ENCODE peak calls at places on chromosomes 4 and X, in nine cellular contexts. B is CD8-positive, alpha-beta T cell; W is right cardiac atrium; P is transverse colon; Y is right lobe of liver; H is right atrium auricular region; S is A673; F is K562; U is mammary epithelial cell. Z is an unnamed sample.

GRCh38 chrX:132216806-132217202 is 2.4 kb downstream of the RAP2C start:
- DNase-seq in B (no peak), W (no peak), P (no peak), Y (no peak), H (no peak), S (peak; percentile 32), F (no peak), U (peak; percentile 45), Z (no peak)

GRCh38 chr4:72314869-72315268 is 254.2 kb downstream of the ADAMTS3 start:
- DNase-seq in B (no peak), W (no peak), P (no peak), Y (no peak), H (no peak), S (peak; percentile 35), F (no peak), U (peak; percentile 66), Z (no peak)

GRCh38 chr4:181504846-181505374 is 738.3 kb upstream of the TENM3 start:
- DNase-seq in B (no peak), W (no peak), P (no peak), Y (no peak), H (no peak), S (no peak), F (no peak), U (no peak), Z (no peak)

GRCh38 chrX:3728454-3728853 is 15.0 kb upstream of the PRKX start:
- DNase-seq in B (no peak), W (no peak), P (no peak), Y (no peak), H (no peak), S (no peak), F (no peak), U (no peak), Z (no peak)

GRCh38 chrX:126170715-126171114 is 4.6 kb upstream of the DCAF12L2 start:
- DNase-seq in B (no peak), W (no peak), P (no peak), Y (no peak), H (no peak), S (no peak), F (no peak), U (no peak), Z (no peak)

GRCh38 chr4:176009254-176009653 is 56.4 kb upstream of the WDR17 start:
- DNase-seq in B (no peak), W (no peak), P (no peak), Y (no peak), H (no peak), S (no peak), F (no peak), U (no peak), Z (no peak)

GRCh38 chr4:19346636-19347035 is 905.1 kb upstream of the SLIT2 start:
- DNase-seq in B (no peak), W (no peak), P (no peak), Y (no peak), H (no peak), S (no peak), F (no peak), U (no peak), Z (no peak)

GRCh38 chrX:153064061-153064460 is 7.8 kb downstream of the PNMA3 start:
- DNase-seq in B (no peak), W (no peak), P (no peak), Y (no peak), H (no peak), S (no peak), F (peak; percentile 17), U (no peak), Z (no peak)

GRCh38 chr4:156294577-156294976 is 340.9 kb upstream of the CTSO start:
- DNase-seq in B (no peak), W (no peak), P (no peak), Y (no peak), H (no peak), S (peak; percentile 93), F (no peak), U (peak; percentile 69), Z (no peak)

GRCh38 chr4:13160906-13161305 is 323.2 kb downstream of the RAB28 start:
- DNase-seq in B (no peak), W (no peak), P (no peak), Y (no peak), H (no peak), S (no peak), F (no peak), U (peak; percentile 9), Z (no peak)

GRCh38 chrX:19810370-19810769 is 77.0 kb downstream of the SH3KBP1 start:
- DNase-seq in B (peak; percentile 37), W (no peak), P (no peak), Y (no peak), H (no peak), S (no peak), F (no peak), U (no peak), Z (no peak)

GRCh38 chrX:17738737-17739535 is 1.6 kb downstream of the SCML1 start:
- DNase-seq in B (no peak), W (no peak), P (no peak), Y (no peak), H (no peak), S (no peak), F (no peak), U (no peak), Z (no peak)

GRCh38 chrX:39725928-39726619 is 371.7 kb downstream of the BCOR start:
- DNase-seq in B (no peak), W (peak; percentile 19), P (no peak), Y (no peak), H (no peak), S (peak; percentile 79), F (no peak), U (peak; percentile 64), Z (no peak)

GRCh38 chrX:110241816-110242215 is 76.1 kb downstream of the AMMECR1 start:
- DNase-seq in B (no peak), W (peak; percentile 16), P (peak; percentile 11), Y (peak; percentile 42), H (no peak), S (no peak), F (no peak), U (no peak), Z (no peak)

GRCh38 chr4:106136777-106137331 is 179.2 kb downstream of the TBCK start:
- DNase-seq in B (no peak), W (no peak), P (no peak), Y (no peak), H (no peak), S (no peak), F (no peak), U (no peak), Z (no peak)

GRCh38 chrX:39174761-39175417 is 373.6 kb downstream of the MID1IP1 start:
- DNase-seq in B (no peak), W (no peak), P (peak; percentile 46), Y (peak; percentile 45), H (no peak), S (no peak), F (no peak), U (no peak), Z (peak; percentile 46)

GRCh38 chrX:103513067-103513466 is 6.2 kb downstream of the RAB40A start:
- DNase-seq in B (no peak), W (no peak), P (no peak), Y (no peak), H (no peak), S (no peak), F (no peak), U (no peak), Z (no peak)
- H3K4me3 ChIP-seq in B (no peak overlapping the region), W (no peak overlapping the region), P (no peak overlapping the region), Y (no peak overlapping the region), H (no peak overlapping the region), S (no peak overlapping the region), F (no peak overlapping the region), U (no peak overlapping the region), Z (no peak overlapping the region)

GRCh38 chrX:66014560-66014959 is 25.3 kb downstream of the VSIG4 start:
- DNase-seq in B (no peak), W (no peak), P (no peak), Y (no peak), H (no peak), S (no peak), F (no peak), U (no peak), Z (no peak)
- H3K4me1 ChIP-seq in B (peaks cover 62% of the 10 kb centered on the region), W (no peaks in the 10 kb centered on the region), P (no peaks in the 10 kb centered on the region), Y (no peaks in the 10 kb centered on the region), H (no peaks in the 10 kb centered on the region), S (no peaks in the 10 kb centered on the region), F (peaks cover 13% of the 10 kb centered on the region), U (peaks cover 5% of the 10 kb centered on the region), Z (peaks cover 30% of the 10 kb centered on the region)

GRCh38 chr4:40525811-40526598 is 103.7 kb downstream of the RBM47 start:
- DNase-seq in B (no peak), W (peak; percentile 42), P (no peak), Y (peak; percentile 62), H (peak; percentile 76), S (peak; percentile 15), F (peak; percentile 63), U (peak; percentile 54), Z (no peak)
- H3K4me3 ChIP-seq in B (no peak overlapping the region), W (no peak overlapping the region), P (no peak overlapping the region), Y (no peak overlapping the region), H (no peak overlapping the region), S (no peak overlapping the region), F (no peak overlapping the region), U (no peak overlapping the region), Z (no peak overlapping the region)

GRCh38 chr4:55884851-55885219 is 31.4 kb downstream of the EXOC1 start:
- DNase-seq in B (no peak), W (no peak), P (no peak), Y (no peak), H (no peak), S (no peak), F (peak; percentile 7), U (no peak), Z (no peak)

GRCh38 chr4:55879224-55879623 is 25.8 kb downstream of the EXOC1 start:
- DNase-seq in B (no peak), W (no peak), P (no peak), Y (no peak), H (no peak), S (no peak), F (no peak), U (no peak), Z (no peak)

GRCh38 chr4:55880652-55881280 is 27.3 kb downstream of the EXOC1 start:
- DNase-seq in B (no peak), W (no peak), P (no peak), Y (no peak), H (no peak), S (no peak), F (no peak), U (no peak), Z (no peak)

GRCh38 chr4:55887594-55887993 is 34.1 kb downstream of the EXOC1 start:
- DNase-seq in B (no peak), W (no peak), P (no peak), Y (no peak), H (no peak), S (no peak), F (peak; percentile 8), U (no peak), Z (no peak)

DNA sequence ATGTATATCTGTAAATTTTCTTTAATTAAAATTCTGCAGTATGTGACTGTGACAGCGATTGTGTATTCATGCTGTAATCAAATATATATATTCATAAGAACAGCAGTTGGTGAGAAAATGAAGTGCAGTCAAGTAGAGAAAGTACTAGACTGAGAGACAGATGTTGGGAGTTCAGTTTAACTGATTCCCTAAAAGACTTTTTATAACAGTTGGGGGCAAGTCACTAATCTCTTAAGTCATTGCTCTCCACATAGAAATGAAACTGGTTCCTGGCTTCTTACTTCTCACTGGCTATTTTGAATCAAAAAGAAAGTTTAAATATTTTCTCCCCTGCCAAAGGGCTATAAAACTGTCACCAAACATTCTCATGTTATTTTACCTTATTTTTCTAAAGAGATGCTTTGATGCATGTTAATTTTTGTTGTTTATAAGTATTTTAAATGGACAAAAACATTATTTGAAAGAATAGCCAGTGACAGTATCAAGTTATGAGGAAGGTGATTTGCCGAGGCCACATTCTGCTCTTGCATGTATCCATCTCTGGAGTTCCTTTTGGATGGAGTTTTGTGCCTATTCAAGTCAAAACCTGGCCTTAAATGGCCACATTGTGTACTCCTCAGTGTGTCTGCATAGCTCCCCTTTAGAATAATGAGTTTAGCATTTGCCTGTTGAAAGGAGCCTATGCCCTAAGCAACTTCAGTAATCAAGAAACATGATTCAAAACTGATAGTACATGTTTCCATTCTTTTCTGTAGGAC is 30.8 kb downstream of the EXOC1 start:
- DNase-seq in B (no peak), W (no peak), P (no peak), Y (no peak), H (no peak), S (no peak), F (no peak), U (no peak), Z (no peak)
- H3K4me1 ChIP-seq in B (no peaks in the 10 kb centered on the region), W (no peaks in the 10 kb centered on the region), P (no peaks in the 10 kb centered on the region), Y (no peaks in the 10 kb centered on the region), H (no peaks in the 10 kb centered on the region), S (no peaks in the 10 kb centered on the region), F (no peaks in the 10 kb centered on the region), U (no peaks in the 10 kb centered on the region), Z (no peaks in the 10 kb centered on the region)

Z was measured in effector memory CD4-positive, alpha-beta T cell.